ENCODE peak calls at places on chromosome 16, in four cellular contexts. T is neural progenitor cell; J is H9; P is activated CD8-positive, alpha-beta memory T cell treated with anti-CD3 and anti-CD28 coated beads for 48 hours. I is an unnamed sample.

GRCh38 chr16:71387045-71387871 is 28.7 kb downstream of the CALB2 start:
- DNase-seq in T (peak), J (peak), P (no peak), I (no peak)

GRCh38 chr16:73735018-73735417 is 561.6 kb upstream of the PSMD7 start:
- DNase-seq in T (no peak), J (no peak), P (no peak), I (peak)

GRCh38 chr16:56145369-56145768 is 45.9 kb upstream of the GNAO1 start:
- DNase-seq in T (no peak), J (peak), P (no peak), I (no peak)

GRCh38 chr16:60815033-60815432 is 1221.2 kb downstream of the CDH8 start:
- DNase-seq in T (no peak), J (no peak), P (no peak), I (no peak)

GRCh38 chr16:66300037-66300436 is 66.5 kb upstream of the CDH5 start:
- DNase-seq in T (no peak), J (no peak), P (no peak), I (no peak)

GRCh38 chr16:80150978-80151705 is 389.7 kb upstream of the DYNLRB2 start:
- DNase-seq in T (no peak), J (no peak), P (no peak), I (no peak)

GRCh38 chr16:51039638-51040331 is 111.3 kb downstream of the SALL1 start:
- DNase-seq in T (no peak), J (no peak), P (no peak), I (no peak)

GRCh38 chr16:87178977-87179376 is 138.2 kb downstream of the C16orf95 start:
- DNase-seq in T (no peak), J (peak), P (no peak), I (no peak)

GRCh38 chr16:75514296-75514695 is 19.1 kb upstream of the CHST6 start:
- DNase-seq in T (no peak), J (no peak), P (no peak), I (no peak)

GRCh38 chr16:88703486-88704309 is 2.5 kb downstream of the RNF166 start:
- DNase-seq in T (no peak), J (no peak), P (peak), I (no peak)

GRCh38 chr16:76932541-76933211 is 258.3 kb upstream of the MON1B start:
- DNase-seq in T (no peak), J (no peak), P (no peak), I (peak)

GRCh38 chr16:22814330-22815105 is 556 bp downstream of the HS3ST2 start:
- DNase-seq in T (peak), J (peak), P (no peak), I (no peak)

GRCh38 chr16:50692999-50693781 is at the start of gene NOD2:
- DNase-seq in T (peak), J (peak), P (no peak), I (peak)

GRCh38 chr16:83300326-83300725 is 507.5 kb upstream of the HSBP1 start:
- DNase-seq in T (no peak), J (no peak), P (no peak), I (no peak)

GRCh38 chr16:10514369-10515055 is 65.9 kb downstream of the EMP2 start:
- DNase-seq in T (peak), J (no peak), P (no peak), I (peak)

GRCh38 chr16:9050102-9050830 is 41.2 kb upstream of the HAPSTR1 start:
- DNase-seq in T (peak), J (peak), P (no peak), I (peak)

GRCh38 chr16:85151603-85152413 is 39.5 kb upstream of the CIBAR2 start:
- DNase-seq in T (no peak), J (no peak), P (no peak), I (no peak)

GRCh38 chr16:86532526-86532815 is 22.1 kb downstream of the FOXF1 start:
- DNase-seq in T (no peak), J (no peak), P (no peak), I (no peak)

GRCh38 chr16:48432136-48432535 is 46.9 kb upstream of the SIAH1 start:
- DNase-seq in T (no peak), J (no peak), P (no peak), I (no peak)

GRCh38 chr16:1560866-1561265 is 27.4 kb downstream of the TMEM204 start:
- DNase-seq in T (no peak), J (no peak), P (no peak), I (no peak)

GRCh38 chr16:58755989-58756649 is 22.0 kb upstream of the GOT2 start:
- DNase-seq in T (peak), J (peak), P (peak), I (peak)

GRCh38 chr16:4749700-4750257 is 15.4 kb downstream of the DNAAF8 start:
- DNase-seq in T (no peak), J (no peak), P (no peak), I (no peak)

GRCh38 chr16:54361813-54362212 is 75.2 kb upstream of the IRX3 start:
- DNase-seq in T (peak), J (no peak), P (no peak), I (no peak)

GRCh38 chr16:89827383-89828198 is 684 bp upstream of the SPIRE2 start:
- DNase-seq in T (peak), J (peak), P (no peak), I (peak)

GRCh38 chr16:62391940-62392339 is 355.7 kb upstream of the CDH8 start:
- DNase-seq in T (no peak), J (no peak), P (no peak), I (no peak)

GRCh38 chr16:12503201-12503600 is 300.5 kb downstream of the CPPED1 start:
- DNase-seq in T (no peak), J (no peak), P (no peak), I (no peak)

GRCh38 chr16:83768976-83769375 is 38.8 kb upstream of the HSBP1 start:
- DNase-seq in T (no peak), J (no peak), P (no peak), I (no peak)

GRCh38 chr16:86355538-86355937 is 154.8 kb upstream of the FOXF1 start:
- DNase-seq in T (no peak), J (no peak), P (no peak), I (peak)

GRCh38 chr16:23435500-23435899 is 17.5 kb downstream of the COG7 start:
- DNase-seq in T (peak), J (peak), P (peak), I (peak)

GRCh38 chr16:30551781-30552180 is 6.4 kb downstream of the ZNF764 start:
- DNase-seq in T (no peak), J (no peak), P (no peak), I (no peak)

GRCh38 chr16:75257886-75258806 is 6.7 kb upstream of the BCAR1 start:
- DNase-seq in T (no peak), J (no peak), P (no peak), I (no peak)

GRCh38 chr16:68423771-68424170 is 24.5 kb downstream of the SMPD3 start:
- DNase-seq in T (no peak), J (no peak), P (no peak), I (no peak)

GRCh38 chr16:74034862-74035261 is 261.8 kb upstream of the PSMD7 start:
- DNase-seq in T (peak), J (no peak), P (no peak), I (peak)

GRCh38 chr16:27232061-27232841 is 28.9 kb downstream of the KDM8 start:
- DNase-seq in T (no peak), J (no peak), P (no peak), I (no peak)

GRCh38 chr16:19328364-19328763 is 42.8 kb downstream of the CLEC19A start:
- DNase-seq in T (no peak), J (no peak), P (no peak), I (no peak)

GRCh38 chr16:23670137-23670776 is 8.4 kb upstream of the PLK1 start:
- DNase-seq in T (no peak), J (no peak), P (no peak), I (peak)

GRCh38 chr16:10332775-10333174 is 53.1 kb upstream of the ATF7IP2 start:
- DNase-seq in T (no peak), J (no peak), P (no peak), I (no peak)

GRCh38 chr16:70162041-70162451 is 11.5 kb upstream of the CLEC18C start:
- DNase-seq in T (no peak), J (no peak), P (no peak), I (peak)

I was measured in ACHN.